ENCODE peak calls at places on chromosome 4, in ten cellular contexts. One of them, this sample, is unnamed. For H3K27me3, the result is how much of the 10 kb centered on the place peaks cover.

GRCh38 chr4:169902658-169903345 is 123.4 kb downstream of the MFAP3L start:
- DNase-seq in left ventricle myocardium inferior: no peak
- DNase-seq in H9: peak
- DNase-seq in testis: no peak
- DNase-seq in cardiac muscle cell: no peak
- DNase-seq in ascending aorta: no peak
- DNase-seq in fibroblast of lung: no peak
- DNase-seq in HL-60: no peak
- DNase-seq in colonic mucosa: no peak
- DNase-seq in CD8-positive, alpha-beta T cell: no peak
- DNase-seq in this sample: no peak

GRCh38 chr4:67744561-67745283 is 9.5 kb downstream of the GNRHR start:
- DNase-seq in cardiac muscle cell: no peak
- DNase-seq in ascending aorta: no peak
- DNase-seq in testis: no peak
- DNase-seq in colonic mucosa: no peak
- DNase-seq in HL-60: no peak
- DNase-seq in CD8-positive, alpha-beta T cell: no peak
- DNase-seq in left ventricle myocardium inferior: no peak
- DNase-seq in H9: no peak
- DNase-seq in fibroblast of lung: peak
- DNase-seq in this sample: no peak

GRCh38 chr4:104860227-104861123 is 286.2 kb upstream of the TET2 start:
- DNase-seq in H9: peak
- DNase-seq in colonic mucosa: peak
- DNase-seq in cardiac muscle cell: peak
- DNase-seq in fibroblast of lung: peak
- DNase-seq in left ventricle myocardium inferior: no peak
- DNase-seq in HL-60: peak
- DNase-seq in CD8-positive, alpha-beta T cell: peak
- DNase-seq in testis: peak
- DNase-seq in ascending aorta: no peak
- DNase-seq in this sample: peak

GRCh38 chr4:185479507-185479971 is 8.0 kb upstream of the CCDC110 start:
- DNase-seq in fibroblast of lung: no peak
- DNase-seq in ascending aorta: no peak
- DNase-seq in CD8-positive, alpha-beta T cell: no peak
- DNase-seq in testis: no peak
- DNase-seq in colonic mucosa: no peak
- DNase-seq in left ventricle myocardium inferior: no peak
- DNase-seq in HL-60: no peak
- DNase-seq in cardiac muscle cell: no peak
- DNase-seq in H9: no peak
- DNase-seq in this sample: no peak

GRCh38 chr4:55247521-55247920 is 98.5 kb upstream of the SRD5A3 start:
- DNase-seq in CD8-positive, alpha-beta T cell: no peak
- DNase-seq in cardiac muscle cell: no peak
- DNase-seq in testis: no peak
- DNase-seq in HL-60: no peak
- DNase-seq in ascending aorta: no peak
- DNase-seq in fibroblast of lung: no peak
- DNase-seq in H9: no peak
- DNase-seq in colonic mucosa: no peak
- DNase-seq in left ventricle myocardium inferior: no peak
- DNase-seq in this sample: no peak

GRCh38 chr4:152979731-152980330 is 43.7 kb downstream of the FHDC1 start:
- DNase-seq in left ventricle myocardium inferior: no peak
- DNase-seq in cardiac muscle cell: no peak
- DNase-seq in testis: no peak
- DNase-seq in colonic mucosa: no peak
- DNase-seq in ascending aorta: no peak
- DNase-seq in H9: no peak
- DNase-seq in fibroblast of lung: no peak
- DNase-seq in HL-60: no peak
- DNase-seq in CD8-positive, alpha-beta T cell: no peak
- DNase-seq in this sample: no peak

GRCh38 chr4:885353-885752 is 46.8 kb downstream of the GAK start:
- DNase-seq in H9: no peak
- DNase-seq in cardiac muscle cell: no peak
- DNase-seq in HL-60: no peak
- DNase-seq in CD8-positive, alpha-beta T cell: no peak
- DNase-seq in ascending aorta: no peak
- DNase-seq in testis: no peak
- DNase-seq in colonic mucosa: no peak
- DNase-seq in fibroblast of lung: no peak
- DNase-seq in left ventricle myocardium inferior: no peak
- DNase-seq in this sample: no peak

GRCh38 chr4:40241936-40242590 is 45.2 kb downstream of the RHOH start:
- DNase-seq in ascending aorta: no peak
- DNase-seq in colonic mucosa: no peak
- DNase-seq in CD8-positive, alpha-beta T cell: no peak
- DNase-seq in cardiac muscle cell: no peak
- DNase-seq in H9: no peak
- DNase-seq in fibroblast of lung: peak
- DNase-seq in testis: no peak
- DNase-seq in left ventricle myocardium inferior: no peak
- DNase-seq in HL-60: peak
- DNase-seq in this sample: no peak

GRCh38 chr4:182145360-182145905 is 97.8 kb upstream of the TENM3 start:
- DNase-seq in testis: no peak
- DNase-seq in H9: no peak
- DNase-seq in fibroblast of lung: peak
- DNase-seq in CD8-positive, alpha-beta T cell: no peak
- DNase-seq in ascending aorta: no peak
- DNase-seq in HL-60: no peak
- DNase-seq in colonic mucosa: no peak
- DNase-seq in cardiac muscle cell: peak
- DNase-seq in left ventricle myocardium inferior: no peak
- DNase-seq in this sample: no peak

GRCh38 chr4:150178161-150178560 is 99.9 kb downstream of the DCLK2 start:
- DNase-seq in colonic mucosa: no peak
- DNase-seq in CD8-positive, alpha-beta T cell: no peak
- DNase-seq in left ventricle myocardium inferior: no peak
- DNase-seq in testis: no peak
- DNase-seq in cardiac muscle cell: no peak
- DNase-seq in fibroblast of lung: peak
- DNase-seq in H9: no peak
- DNase-seq in ascending aorta: no peak
- DNase-seq in HL-60: no peak
- DNase-seq in this sample: no peak

GRCh38 chr4:188439641-188440311 is 300.5 kb downstream of the TRIML1 start:
- DNase-seq in colonic mucosa: no peak
- DNase-seq in left ventricle myocardium inferior: peak
- DNase-seq in CD8-positive, alpha-beta T cell: no peak
- DNase-seq in ascending aorta: no peak
- DNase-seq in testis: no peak
- DNase-seq in H9: no peak
- DNase-seq in cardiac muscle cell: peak
- DNase-seq in HL-60: no peak
- DNase-seq in fibroblast of lung: no peak
- DNase-seq in this sample: peak

GRCh38 chr4:10087152-10087791 is 29.3 kb downstream of the WDR1 start:
- DNase-seq in left ventricle myocardium inferior: peak
- DNase-seq in ascending aorta: no peak
- DNase-seq in cardiac muscle cell: no peak
- DNase-seq in H9: no peak
- DNase-seq in testis: no peak
- DNase-seq in colonic mucosa: no peak
- DNase-seq in CD8-positive, alpha-beta T cell: no peak
- DNase-seq in fibroblast of lung: no peak
- DNase-seq in HL-60: no peak
- DNase-seq in this sample: peak

GRCh38 chr4:188959424-188959823 is 820.2 kb downstream of the TRIML1 start:
- DNase-seq in ascending aorta: no peak
- DNase-seq in left ventricle myocardium inferior: no peak
- DNase-seq in HL-60: no peak
- DNase-seq in colonic mucosa: no peak
- DNase-seq in CD8-positive, alpha-beta T cell: no peak
- DNase-seq in cardiac muscle cell: no peak
- DNase-seq in fibroblast of lung: no peak
- DNase-seq in testis: no peak
- DNase-seq in H9: no peak
- DNase-seq in this sample: no peak

GRCh38 chr4:117137143-117137542 is 51.8 kb upstream of the TRAM1L1 start:
- DNase-seq in fibroblast of lung: peak
- DNase-seq in testis: no peak
- DNase-seq in CD8-positive, alpha-beta T cell: no peak
- DNase-seq in H9: no peak
- DNase-seq in colonic mucosa: no peak
- DNase-seq in left ventricle myocardium inferior: no peak
- DNase-seq in cardiac muscle cell: peak
- DNase-seq in ascending aorta: no peak
- DNase-seq in HL-60: no peak
- DNase-seq in this sample: no peak

GRCh38 chr4:188008377-188008776 is 12.8 kb downstream of the ZFP42 start:
- DNase-seq in colonic mucosa: no peak
- DNase-seq in left ventricle myocardium inferior: no peak
- DNase-seq in CD8-positive, alpha-beta T cell: no peak
- DNase-seq in HL-60: no peak
- DNase-seq in testis: no peak
- DNase-seq in cardiac muscle cell: peak
- DNase-seq in ascending aorta: no peak
- DNase-seq in fibroblast of lung: peak
- DNase-seq in H9: no peak
- DNase-seq in this sample: no peak

GRCh38 chr4:174401471-174402130 is 117.9 kb downstream of the CEP44 start:
- DNase-seq in ascending aorta: no peak
- DNase-seq in fibroblast of lung: peak
- DNase-seq in CD8-positive, alpha-beta T cell: no peak
- DNase-seq in HL-60: no peak
- DNase-seq in cardiac muscle cell: no peak
- DNase-seq in testis: no peak
- DNase-seq in colonic mucosa: no peak
- DNase-seq in H9: no peak
- DNase-seq in left ventricle myocardium inferior: no peak
- DNase-seq in this sample: no peak

DNA sequence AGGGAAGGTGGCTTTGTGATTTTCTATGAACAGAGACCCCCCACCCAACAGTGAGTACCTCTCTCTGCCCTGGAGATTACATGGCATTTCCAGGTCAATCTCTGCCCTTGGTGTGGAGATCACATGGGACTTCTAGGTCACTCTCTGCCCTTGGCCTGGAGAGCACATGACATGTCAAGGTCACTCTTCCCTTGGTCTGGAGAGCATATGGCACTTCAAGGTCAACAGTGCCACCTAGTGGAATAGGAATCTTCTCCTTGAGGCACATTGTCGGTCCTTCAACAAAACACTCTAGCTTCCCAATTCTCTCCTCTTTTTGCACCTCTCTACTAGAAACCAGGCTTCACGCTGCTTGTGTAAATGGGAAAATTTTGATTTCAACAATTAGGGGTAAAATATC is 66.2 kb upstream of the TACR3 start:
- DNase-seq in H9: peak
- DNase-seq in colonic mucosa: no peak
- DNase-seq in CD8-positive, alpha-beta T cell: no peak
- DNase-seq in ascending aorta: no peak
- DNase-seq in HL-60: peak
- DNase-seq in testis: peak
- DNase-seq in cardiac muscle cell: peak
- DNase-seq in left ventricle myocardium inferior: no peak
- DNase-seq in fibroblast of lung: peak
- DNase-seq in this sample: no peak
- TF ChIP-seq CTCF in H9: peak
- TF ChIP-seq CTCF in colonic mucosa: no peak
- TF ChIP-seq CTCF in CD8-positive, alpha-beta T cell: no peak
- TF ChIP-seq CTCF in ascending aorta: no peak
- TF ChIP-seq CTCF in HL-60: peak
- TF ChIP-seq CTCF in testis: peak
- TF ChIP-seq CTCF in cardiac muscle cell: peak
- TF ChIP-seq CTCF in left ventricle myocardium inferior: peak
- TF ChIP-seq CTCF in fibroblast of lung: peak
- TF ChIP-seq CTCF in this sample: peak

GRCh38 chr4:3875466-3875865 is 109.3 kb downstream of the ADRA2C start:
- DNase-seq in CD8-positive, alpha-beta T cell: no peak
- DNase-seq in colonic mucosa: no peak
- DNase-seq in fibroblast of lung: no peak
- DNase-seq in HL-60: no peak
- DNase-seq in testis: no peak
- DNase-seq in ascending aorta: no peak
- DNase-seq in cardiac muscle cell: no peak
- DNase-seq in left ventricle myocardium inferior: no peak
- DNase-seq in H9: no peak
- DNase-seq in this sample: no peak
- H3K27me3 ChIP-seq in CD8-positive, alpha-beta T cell: under half
- H3K27me3 ChIP-seq in colonic mucosa: under half
- H3K27me3 ChIP-seq in fibroblast of lung: under half
- H3K27me3 ChIP-seq in HL-60: under half
- H3K27me3 ChIP-seq in testis: under half
- H3K27me3 ChIP-seq in ascending aorta: under half
- H3K27me3 ChIP-seq in cardiac muscle cell: half or more
- H3K27me3 ChIP-seq in left ventricle myocardium inferior: half or more
- H3K27me3 ChIP-seq in H9: under half
- H3K27me3 ChIP-seq in this sample: half or more

DNA sequence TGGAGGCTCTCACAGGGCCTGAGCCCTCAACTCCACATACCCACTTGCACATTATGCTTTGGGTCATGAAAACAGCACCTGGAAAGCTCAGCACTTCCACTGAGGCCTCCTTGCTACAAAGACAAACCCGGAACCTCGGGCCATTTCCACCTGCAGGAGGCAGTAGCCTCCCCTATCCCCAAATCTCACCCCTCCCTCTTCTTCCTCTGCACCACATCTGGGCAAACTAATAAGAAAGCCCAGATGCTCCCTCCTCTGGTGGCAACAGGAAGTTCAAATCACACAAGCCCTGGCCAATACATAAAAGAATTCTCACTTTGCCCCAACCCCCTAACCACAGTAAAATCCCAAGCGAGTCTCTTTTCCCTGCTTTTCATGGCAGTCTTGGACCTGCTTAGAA is 136.4 kb downstream of the MAPK10 start:
- DNase-seq in CD8-positive, alpha-beta T cell: no peak
- DNase-seq in cardiac muscle cell: peak
- DNase-seq in testis: no peak
- DNase-seq in H9: peak
- DNase-seq in HL-60: peak
- DNase-seq in ascending aorta: no peak
- DNase-seq in colonic mucosa: no peak
- DNase-seq in fibroblast of lung: peak
- DNase-seq in left ventricle myocardium inferior: no peak
- DNase-seq in this sample: no peak
- TF ChIP-seq CTCF in CD8-positive, alpha-beta T cell: no peak
- TF ChIP-seq CTCF in cardiac muscle cell: peak
- TF ChIP-seq CTCF in testis: no peak
- TF ChIP-seq CTCF in H9: peak
- TF ChIP-seq CTCF in HL-60: peak
- TF ChIP-seq CTCF in ascending aorta: no peak
- TF ChIP-seq CTCF in colonic mucosa: no peak
- TF ChIP-seq CTCF in fibroblast of lung: peak
- TF ChIP-seq CTCF in left ventricle myocardium inferior: no peak
- TF ChIP-seq CTCF in this sample: no peak

DNA sequence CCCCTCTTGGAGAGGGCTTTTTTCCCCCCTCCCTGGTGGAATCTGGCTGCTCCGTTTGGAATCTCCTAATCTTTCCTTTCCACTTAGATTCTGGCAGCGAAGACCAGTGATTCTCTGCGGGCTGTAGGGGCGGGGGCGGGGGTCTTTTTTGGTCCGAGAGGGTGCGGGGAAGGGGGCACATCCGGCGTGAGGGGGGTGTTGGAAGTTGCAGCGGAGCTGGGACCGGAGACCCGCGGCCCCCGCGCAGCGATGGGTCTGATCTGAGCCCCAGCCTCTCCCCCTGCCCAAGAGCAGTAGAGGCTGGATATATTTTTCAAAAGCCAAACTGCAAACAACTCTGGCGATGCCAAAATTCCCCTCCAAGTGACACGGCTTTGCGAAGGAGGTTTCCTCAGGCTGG is 307 bp downstream of the GRID2 start:
- DNase-seq in cardiac muscle cell: no peak
- DNase-seq in left ventricle myocardium inferior: no peak
- DNase-seq in testis: no peak
- DNase-seq in H9: no peak
- DNase-seq in CD8-positive, alpha-beta T cell: no peak
- DNase-seq in ascending aorta: no peak
- DNase-seq in fibroblast of lung: no peak
- DNase-seq in colonic mucosa: no peak
- DNase-seq in HL-60: no peak
- DNase-seq in this sample: no peak
- H3K27me3 ChIP-seq in cardiac muscle cell: under half
- H3K27me3 ChIP-seq in left ventricle myocardium inferior: half or more
- H3K27me3 ChIP-seq in testis: under half
- H3K27me3 ChIP-seq in H9: under half
- H3K27me3 ChIP-seq in CD8-positive, alpha-beta T cell: under half
- H3K27me3 ChIP-seq in ascending aorta: under half
- H3K27me3 ChIP-seq in fibroblast of lung: under half
- H3K27me3 ChIP-seq in colonic mucosa: under half
- H3K27me3 ChIP-seq in HL-60: under half
- H3K27me3 ChIP-seq in this sample: under half

This sample was measured in dorsolateral prefrontal cortex.